ENCODE peak calls at places on chromosomes 11 and 22, in five cellular contexts. One of them, this sample, is unnamed.

GRCh38 chr22:39750759-39751158 is 142.8 kb downstream of the ENTHD1 start:
- DNase-seq in ovary: no peak
- DNase-seq in HepG2: no peak
- DNase-seq in Peyer's patch: no peak
- DNase-seq in uterus: no peak
- DNase-seq in this sample: no peak

GRCh38 chr11:64559351-64560138 is 31.5 kb upstream of the SLC22A12 start:
- DNase-seq in HepG2: no peak
- DNase-seq in ovary: no peak
- DNase-seq in uterus: no peak
- DNase-seq in Peyer's patch: no peak
- DNase-seq in this sample: no peak

GRCh38 chr11:69920500-69921428 is 101.5 kb upstream of the FGF3 start:
- DNase-seq in Peyer's patch: peak; percentile 27
- DNase-seq in uterus: no peak
- DNase-seq in HepG2: no peak
- DNase-seq in ovary: peak; percentile 24
- DNase-seq in this sample: no peak

GRCh38 chr22:17205432-17205831 is 13.8 kb downstream of the ADA2 start:
- DNase-seq in HepG2: no peak
- DNase-seq in ovary: no peak
- DNase-seq in Peyer's patch: no peak
- DNase-seq in uterus: no peak
- DNase-seq in this sample: no peak

GRCh38 chr11:104956528-104956927 is 11.8 kb downstream of the CASP4 start:
- DNase-seq in uterus: no peak
- DNase-seq in Peyer's patch: no peak
- DNase-seq in ovary: no peak
- DNase-seq in HepG2: peak; percentile 63
- DNase-seq in this sample: peak; percentile 52

GRCh38 chr11:19995131-19995530 is 165.1 kb downstream of the DBX1 start:
- DNase-seq in ovary: no peak
- DNase-seq in HepG2: peak; percentile 88
- DNase-seq in Peyer's patch: peak; percentile 60
- DNase-seq in uterus: no peak
- DNase-seq in this sample: no peak

GRCh38 chr11:44033411-44033850 is 14.3 kb upstream of the ACCSL start:
- DNase-seq in uterus: no peak
- DNase-seq in ovary: no peak
- DNase-seq in HepG2: no peak
- DNase-seq in Peyer's patch: no peak
- DNase-seq in this sample: no peak

GRCh38 chr11:20530942-20531703 is 68.3 kb upstream of the SLC6A5 start:
- DNase-seq in ovary: no peak
- DNase-seq in Peyer's patch: no peak
- DNase-seq in uterus: no peak
- DNase-seq in HepG2: no peak
- DNase-seq in this sample: no peak

GRCh38 chr11:57179701-57180100 is 2.1 kb upstream of the LRRC55 start:
- DNase-seq in uterus: no peak
- DNase-seq in ovary: no peak
- DNase-seq in HepG2: no peak
- DNase-seq in Peyer's patch: no peak
- DNase-seq in this sample: no peak

GRCh38 chr11:109241988-109242387 is 180.0 kb upstream of the C11orf87 start:
- DNase-seq in Peyer's patch: no peak
- DNase-seq in uterus: no peak
- DNase-seq in ovary: no peak
- DNase-seq in HepG2: no peak
- DNase-seq in this sample: no peak

GRCh38 chr22:25553131-25553530 is 11.3 kb upstream of the GRK3 start:
- DNase-seq in Peyer's patch: no peak
- DNase-seq in ovary: no peak
- DNase-seq in HepG2: no peak
- DNase-seq in uterus: no peak
- DNase-seq in this sample: no peak

GRCh38 chr11:122287401-122287800 is 171.4 kb upstream of the BLID start:
- DNase-seq in HepG2: no peak
- DNase-seq in uterus: no peak
- DNase-seq in ovary: no peak
- DNase-seq in Peyer's patch: no peak
- DNase-seq in this sample: no peak

GRCh38 chr11:4184163-4184916 is 89.7 kb downstream of the RRM1 start:
- DNase-seq in uterus: no peak
- DNase-seq in ovary: no peak
- DNase-seq in HepG2: no peak
- DNase-seq in Peyer's patch: no peak
- DNase-seq in this sample: peak; percentile 89

GRCh38 chr11:2445948-2446551 is 1.2 kb downstream of the KCNQ1 start:
- DNase-seq in HepG2: no peak
- DNase-seq in Peyer's patch: no peak
- DNase-seq in uterus: no peak
- DNase-seq in ovary: no peak
- DNase-seq in this sample: peak; percentile 57

GRCh38 chr11:2445107-2445947 is 519 bp downstream of the KCNQ1 start:
- DNase-seq in uterus: no peak
- DNase-seq in HepG2: no peak
- DNase-seq in Peyer's patch: no peak
- DNase-seq in ovary: no peak
- DNase-seq in this sample: peak; percentile 33

GRCh38 chr11:2443406-2443805 is 908 bp downstream of the TRPM5 start:
- DNase-seq in ovary: no peak
- DNase-seq in HepG2: no peak
- DNase-seq in uterus: no peak
- DNase-seq in Peyer's patch: no peak
- DNase-seq in this sample: no peak

GRCh38 chr11:2443881-2444300 is 423 bp downstream of the TRPM5 start:
- DNase-seq in ovary: no peak
- DNase-seq in uterus: no peak
- DNase-seq in Peyer's patch: no peak
- DNase-seq in HepG2: no peak
- DNase-seq in this sample: peak; percentile 48

DNA sequence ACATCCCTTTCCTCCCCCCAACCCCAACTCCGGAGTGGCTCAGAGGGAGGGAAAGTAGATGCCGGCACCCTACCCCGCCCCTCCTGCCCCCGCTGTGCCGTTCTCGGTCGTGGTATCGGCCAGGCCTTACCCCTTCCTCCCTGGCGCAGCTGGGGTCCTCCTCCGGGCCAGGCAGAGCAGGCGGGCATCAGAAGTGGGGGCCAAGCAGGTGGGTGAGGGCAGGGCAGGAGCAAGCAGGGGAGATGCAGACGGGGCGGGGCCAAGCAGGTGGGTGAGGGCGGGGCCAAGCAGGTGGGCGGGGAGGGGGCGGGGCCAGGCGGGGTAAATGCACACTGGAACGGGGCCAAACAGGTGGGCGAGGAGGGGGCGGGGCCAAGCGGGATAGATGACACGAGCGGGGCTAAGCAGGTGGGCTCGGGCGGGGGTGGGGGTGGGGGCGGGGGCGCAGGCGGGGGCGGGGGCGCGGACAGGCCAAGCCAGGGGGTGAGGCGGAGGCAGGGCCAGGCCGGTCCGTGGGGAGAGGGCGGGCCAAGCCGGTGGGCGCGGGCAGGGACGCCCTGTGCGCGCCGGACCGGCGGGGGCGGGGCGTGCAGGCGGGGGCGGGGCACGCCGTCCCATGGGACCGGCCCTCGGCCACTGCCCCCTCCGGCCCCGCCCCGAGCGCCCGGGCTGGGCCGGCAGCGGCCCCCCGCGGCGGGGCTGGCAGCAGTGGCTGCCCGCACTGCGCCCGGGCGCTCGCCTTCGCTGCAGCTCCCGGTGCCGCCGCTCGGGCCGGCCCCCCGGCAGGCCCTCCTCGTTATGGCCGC is at the start of the genes KCNQ1 and TRPM5:
- DNase-seq in HepG2: no peak
- DNase-seq in Peyer's patch: peak; percentile 90
- DNase-seq in ovary: no peak
- DNase-seq in uterus: no peak
- DNase-seq in this sample: peak; percentile 55
- TF ChIP-seq POLR2A in HepG2: no peak
- TF ChIP-seq POLR2A in Peyer's patch: peak; percentile 94
- TF ChIP-seq POLR2A in ovary: no peak
- TF ChIP-seq POLR2A in uterus: peak; percentile 57
- TF ChIP-seq POLR2A in this sample: peak; percentile 56

GRCh38 chr22:22535662-22536061 is 15.6 kb upstream of the ZNF280A start:
- DNase-seq in Peyer's patch: no peak
- DNase-seq in ovary: no peak
- DNase-seq in uterus: no peak
- DNase-seq in HepG2: no peak
- DNase-seq in this sample: no peak

GRCh38 chr22:22536916-22537315 is 16.8 kb upstream of the ZNF280A start:
- DNase-seq in ovary: no peak
- DNase-seq in uterus: no peak
- DNase-seq in HepG2: no peak
- DNase-seq in Peyer's patch: no peak
- DNase-seq in this sample: no peak

GRCh38 chr22:22534604-22535415 is 14.7 kb upstream of the ZNF280A start:
- DNase-seq in HepG2: no peak
- DNase-seq in Peyer's patch: no peak
- DNase-seq in uterus: no peak
- DNase-seq in ovary: no peak
- DNase-seq in this sample: no peak

GRCh38 chr22:22538226-22538989 is 18.3 kb upstream of the ZNF280A start:
- DNase-seq in ovary: no peak
- DNase-seq in uterus: no peak
- DNase-seq in HepG2: no peak
- DNase-seq in Peyer's patch: no peak
- DNase-seq in this sample: no peak

GRCh38 chr22:22536515-22536914 is 16.4 kb upstream of the ZNF280A start:
- DNase-seq in HepG2: no peak
- DNase-seq in Peyer's patch: no peak
- DNase-seq in ovary: no peak
- DNase-seq in uterus: no peak
- DNase-seq in this sample: no peak
- H3K27me3 ChIP-seq in HepG2: no peaks in the 10 kb centered on the region
- H3K27me3 ChIP-seq in Peyer's patch: no peaks in the 10 kb centered on the region
- H3K27me3 ChIP-seq in ovary: no peaks in the 10 kb centered on the region
- H3K27me3 ChIP-seq in uterus: no peaks in the 10 kb centered on the region
- H3K27me3 ChIP-seq in this sample: no peaks in the 10 kb centered on the region

GRCh38 chr11:61518032-61518795 is 9.7 kb downstream of the LRRC10B start:
- DNase-seq in Peyer's patch: no peak
- DNase-seq in uterus: no peak
- DNase-seq in HepG2: no peak
- DNase-seq in ovary: no peak
- DNase-seq in this sample: no peak

GRCh38 chr11:61515686-61516085 is 7.1 kb downstream of the LRRC10B start:
- DNase-seq in uterus: no peak
- DNase-seq in Peyer's patch: no peak
- DNase-seq in HepG2: no peak
- DNase-seq in ovary: no peak
- DNase-seq in this sample: no peak

GRCh38 chr11:61514050-61514917 is 5.7 kb downstream of the LRRC10B start:
- DNase-seq in uterus: no peak
- DNase-seq in ovary: no peak
- DNase-seq in Peyer's patch: no peak
- DNase-seq in HepG2: no peak
- DNase-seq in this sample: no peak

GRCh38 chr11:61516191-61516590 is 7.6 kb downstream of the LRRC10B start:
- DNase-seq in HepG2: no peak
- DNase-seq in uterus: no peak
- DNase-seq in ovary: no peak
- DNase-seq in Peyer's patch: no peak
- DNase-seq in this sample: no peak

GRCh38 chr11:61516675-61517516 is 8.3 kb downstream of the LRRC10B start:
- DNase-seq in Peyer's patch: no peak
- DNase-seq in uterus: no peak
- DNase-seq in HepG2: peak; percentile 8
- DNase-seq in ovary: peak; percentile 74
- DNase-seq in this sample: no peak
- H3K4me3 ChIP-seq in Peyer's patch: no peak overlapping the region
- H3K4me3 ChIP-seq in uterus: no peak overlapping the region
- H3K4me3 ChIP-seq in HepG2: no peak overlapping the region
- H3K4me3 ChIP-seq in ovary: no peak overlapping the region
- H3K4me3 ChIP-seq in this sample: no peak overlapping the region

GRCh38 chr22:43812149-43812842 is at the start of gene EFCAB6:
- DNase-seq in uterus: peak; percentile 94
- DNase-seq in Peyer's patch: peak; percentile 97
- DNase-seq in HepG2: no peak
- DNase-seq in ovary: peak; percentile 95
- DNase-seq in this sample: peak; percentile 90
- TF ChIP-seq POLR2A in uterus: peak; percentile 52
- TF ChIP-seq POLR2A in Peyer's patch: peak; percentile 60
- TF ChIP-seq POLR2A in HepG2: no peak
- TF ChIP-seq POLR2A in ovary: peak; percentile 63
- TF ChIP-seq POLR2A in this sample: peak; percentile 70

GRCh38 chr11:62921201-62921572 is at the start of gene CHRM1:
- DNase-seq in ovary: no peak
- DNase-seq in Peyer's patch: no peak
- DNase-seq in HepG2: no peak
- DNase-seq in uterus: no peak
- DNase-seq in this sample: no peak

GRCh38 chr11:62922653-62923371 is 1.6 kb upstream of the CHRM1 start:
- DNase-seq in uterus: no peak
- DNase-seq in HepG2: no peak
- DNase-seq in Peyer's patch: no peak
- DNase-seq in ovary: no peak
- DNase-seq in this sample: no peak

GRCh38 chr11:62921573-62922188 is 518 bp upstream of the CHRM1 start:
- DNase-seq in Peyer's patch: no peak
- DNase-seq in HepG2: no peak
- DNase-seq in ovary: no peak
- DNase-seq in uterus: no peak
- DNase-seq in this sample: no peak

GRCh38 chr11:62923634-62924411 is 2.7 kb upstream of the CHRM1 start:
- DNase-seq in Peyer's patch: peak; percentile 42
- DNase-seq in HepG2: no peak
- DNase-seq in ovary: no peak
- DNase-seq in uterus: no peak
- DNase-seq in this sample: no peak

DNA sequence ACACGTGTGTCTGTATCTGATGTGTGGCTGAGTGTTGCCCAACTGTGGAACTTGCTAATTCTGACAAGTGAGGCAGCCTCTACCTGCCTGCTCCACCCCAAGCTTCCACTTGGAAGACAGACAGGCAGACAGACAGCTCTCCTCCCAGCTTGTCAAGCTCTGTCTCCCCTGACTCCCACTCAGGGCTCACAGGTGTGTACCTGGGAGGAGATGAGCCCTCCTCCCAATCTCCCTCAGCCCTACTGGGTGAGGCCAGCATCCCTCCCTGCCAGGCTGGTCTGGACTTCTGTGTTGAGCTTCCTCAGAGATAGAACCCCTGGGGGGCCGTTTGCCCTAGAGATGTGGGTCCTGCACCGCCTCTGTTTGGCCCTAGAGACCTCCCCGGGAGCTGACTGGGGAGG is 1.0 kb upstream of the CHRM1 start:
- DNase-seq in HepG2: no peak
- DNase-seq in Peyer's patch: no peak
- DNase-seq in ovary: no peak
- DNase-seq in uterus: no peak
- DNase-seq in this sample: no peak
- H3K27me3 ChIP-seq in HepG2: peaks cover 10% of the 10 kb centered on the region
- H3K27me3 ChIP-seq in Peyer's patch: no peaks in the 10 kb centered on the region
- H3K27me3 ChIP-seq in ovary: no peaks in the 10 kb centered on the region
- H3K27me3 ChIP-seq in uterus: peaks cover 20% of the 10 kb centered on the region
- H3K27me3 ChIP-seq in this sample: peaks cover 26% of the 10 kb centered on the region

GRCh38 chr11:85809881-85810280 is 1.1 kb downstream of the SYTL2 start:
- DNase-seq in uterus: no peak
- DNase-seq in ovary: no peak
- DNase-seq in Peyer's patch: peak; percentile 54
- DNase-seq in HepG2: peak; percentile 9
- DNase-seq in this sample: no peak
- H3K4me3 ChIP-seq in uterus: peak overlapping the region; percentile 72
- H3K4me3 ChIP-seq in ovary: peak overlapping the region; percentile 76
- H3K4me3 ChIP-seq in Peyer's patch: peak overlapping the region; percentile 73
- H3K4me3 ChIP-seq in HepG2: no peak overlapping the region
- H3K4me3 ChIP-seq in this sample: peak overlapping the region; percentile 54